ENCODE peak calls at places on chromosome 2, in eight cellular contexts. One of them, this sample, is unnamed.

GRCh38 chr2:1237785-1238184 is 175.5 kb upstream of the TPO start:
- DNase-seq in HCT116: no peak
- DNase-seq in DND-41: no peak
- DNase-seq in neural progenitor cell: no peak
- DNase-seq in fibroblast of lung: no peak
- DNase-seq in colonic mucosa: no peak
- DNase-seq in H1: no peak
- DNase-seq in kidney: no peak
- DNase-seq in this sample: no peak

GRCh38 chr2:100909571-100909970 is 89.6 kb downstream of the NPAS2 start:
- DNase-seq in fibroblast of lung: no peak
- DNase-seq in kidney: no peak
- DNase-seq in colonic mucosa: no peak
- DNase-seq in DND-41: no peak
- DNase-seq in HCT116: no peak
- DNase-seq in H1: no peak
- DNase-seq in neural progenitor cell: peak
- DNase-seq in this sample: no peak

GRCh38 chr2:190947711-190948251 is 66.2 kb downstream of the STAT1 start:
- DNase-seq in neural progenitor cell: no peak
- DNase-seq in fibroblast of lung: peak
- DNase-seq in H1: no peak
- DNase-seq in DND-41: peak
- DNase-seq in kidney: no peak
- DNase-seq in HCT116: peak
- DNase-seq in colonic mucosa: no peak
- DNase-seq in this sample: no peak

GRCh38 chr2:75326645-75327044 is 127.3 kb upstream of the TACR1 start:
- DNase-seq in HCT116: no peak
- DNase-seq in colonic mucosa: no peak
- DNase-seq in kidney: no peak
- DNase-seq in fibroblast of lung: no peak
- DNase-seq in neural progenitor cell: no peak
- DNase-seq in H1: no peak
- DNase-seq in DND-41: no peak
- DNase-seq in this sample: no peak

GRCh38 chr2:128501700-128502099 is 183.0 kb upstream of the HS6ST1 start:
- DNase-seq in colonic mucosa: no peak
- DNase-seq in HCT116: no peak
- DNase-seq in DND-41: no peak
- DNase-seq in neural progenitor cell: no peak
- DNase-seq in fibroblast of lung: no peak
- DNase-seq in kidney: no peak
- DNase-seq in H1: peak
- DNase-seq in this sample: peak

GRCh38 chr2:46813046-46813445 is 102.6 kb downstream of the MCFD2 start:
- DNase-seq in H1: no peak
- DNase-seq in fibroblast of lung: peak
- DNase-seq in HCT116: no peak
- DNase-seq in DND-41: no peak
- DNase-seq in neural progenitor cell: no peak
- DNase-seq in kidney: peak
- DNase-seq in colonic mucosa: peak
- DNase-seq in this sample: peak

GRCh38 chr2:240447331-240447730 is 11.9 kb downstream of the GPC1 start:
- DNase-seq in DND-41: no peak
- DNase-seq in colonic mucosa: no peak
- DNase-seq in fibroblast of lung: no peak
- DNase-seq in kidney: no peak
- DNase-seq in neural progenitor cell: no peak
- DNase-seq in HCT116: no peak
- DNase-seq in H1: no peak
- DNase-seq in this sample: no peak

GRCh38 chr2:48856144-48856543 is 100.6 kb upstream of the LHCGR start:
- DNase-seq in fibroblast of lung: no peak
- DNase-seq in HCT116: no peak
- DNase-seq in neural progenitor cell: no peak
- DNase-seq in DND-41: no peak
- DNase-seq in kidney: no peak
- DNase-seq in colonic mucosa: no peak
- DNase-seq in H1: no peak
- DNase-seq in this sample: no peak

GRCh38 chr2:100938031-100939026 is 63.8 kb upstream of the RPL31 start:
- DNase-seq in kidney: no peak
- DNase-seq in DND-41: peak
- DNase-seq in H1: no peak
- DNase-seq in fibroblast of lung: no peak
- DNase-seq in neural progenitor cell: no peak
- DNase-seq in HCT116: no peak
- DNase-seq in colonic mucosa: no peak
- DNase-seq in this sample: peak

GRCh38 chr2:216286616-216287231 is 85.6 kb downstream of the MARCHF4 start:
- DNase-seq in neural progenitor cell: no peak
- DNase-seq in kidney: no peak
- DNase-seq in colonic mucosa: no peak
- DNase-seq in fibroblast of lung: no peak
- DNase-seq in H1: no peak
- DNase-seq in DND-41: no peak
- DNase-seq in HCT116: no peak
- DNase-seq in this sample: peak

GRCh38 chr2:230358305-230358704 is 31.3 kb downstream of the SP140L start:
- DNase-seq in neural progenitor cell: no peak
- DNase-seq in fibroblast of lung: peak
- DNase-seq in DND-41: no peak
- DNase-seq in H1: no peak
- DNase-seq in colonic mucosa: no peak
- DNase-seq in kidney: no peak
- DNase-seq in HCT116: no peak
- DNase-seq in this sample: no peak

GRCh38 chr2:189791338-189792042 is 7.2 kb downstream of the PMS1 start:
- DNase-seq in HCT116: no peak
- DNase-seq in colonic mucosa: no peak
- DNase-seq in DND-41: peak
- DNase-seq in neural progenitor cell: no peak
- DNase-seq in H1: no peak
- DNase-seq in kidney: no peak
- DNase-seq in fibroblast of lung: no peak
- DNase-seq in this sample: no peak

GRCh38 chr2:134087371-134087921 is 166.4 kb upstream of the MGAT5 start:
- DNase-seq in fibroblast of lung: peak
- DNase-seq in HCT116: no peak
- DNase-seq in kidney: no peak
- DNase-seq in neural progenitor cell: no peak
- DNase-seq in H1: no peak
- DNase-seq in DND-41: no peak
- DNase-seq in colonic mucosa: no peak
- DNase-seq in this sample: no peak

GRCh38 chr2:150806336-150806735 is 318.9 kb upstream of the RND3 start:
- DNase-seq in colonic mucosa: no peak
- DNase-seq in H1: no peak
- DNase-seq in fibroblast of lung: peak
- DNase-seq in kidney: no peak
- DNase-seq in neural progenitor cell: no peak
- DNase-seq in DND-41: no peak
- DNase-seq in HCT116: no peak
- DNase-seq in this sample: no peak

GRCh38 chr2:37635359-37636208 is 35.9 kb downstream of the CDC42EP3 start:
- DNase-seq in HCT116: no peak
- DNase-seq in kidney: no peak
- DNase-seq in DND-41: no peak
- DNase-seq in colonic mucosa: no peak
- DNase-seq in neural progenitor cell: no peak
- DNase-seq in H1: no peak
- DNase-seq in fibroblast of lung: peak
- DNase-seq in this sample: no peak

GRCh38 chr2:173288561-173288960 is 66.1 kb upstream of the CDCA7 start:
- DNase-seq in fibroblast of lung: peak
- DNase-seq in neural progenitor cell: no peak
- DNase-seq in HCT116: no peak
- DNase-seq in kidney: no peak
- DNase-seq in DND-41: no peak
- DNase-seq in colonic mucosa: no peak
- DNase-seq in H1: no peak
- DNase-seq in this sample: no peak

GRCh38 chr2:176582990-176583481 is 313.8 kb downstream of the MTX2 start:
- DNase-seq in colonic mucosa: no peak
- DNase-seq in fibroblast of lung: peak
- DNase-seq in H1: no peak
- DNase-seq in neural progenitor cell: no peak
- DNase-seq in DND-41: no peak
- DNase-seq in HCT116: peak
- DNase-seq in kidney: no peak
- DNase-seq in this sample: no peak

GRCh38 chr2:150526827-150527226 is 39.4 kb upstream of the RND3 start:
- DNase-seq in HCT116: peak
- DNase-seq in neural progenitor cell: no peak
- DNase-seq in kidney: no peak
- DNase-seq in colonic mucosa: no peak
- DNase-seq in H1: no peak
- DNase-seq in DND-41: no peak
- DNase-seq in fibroblast of lung: peak
- DNase-seq in this sample: no peak

DNA sequence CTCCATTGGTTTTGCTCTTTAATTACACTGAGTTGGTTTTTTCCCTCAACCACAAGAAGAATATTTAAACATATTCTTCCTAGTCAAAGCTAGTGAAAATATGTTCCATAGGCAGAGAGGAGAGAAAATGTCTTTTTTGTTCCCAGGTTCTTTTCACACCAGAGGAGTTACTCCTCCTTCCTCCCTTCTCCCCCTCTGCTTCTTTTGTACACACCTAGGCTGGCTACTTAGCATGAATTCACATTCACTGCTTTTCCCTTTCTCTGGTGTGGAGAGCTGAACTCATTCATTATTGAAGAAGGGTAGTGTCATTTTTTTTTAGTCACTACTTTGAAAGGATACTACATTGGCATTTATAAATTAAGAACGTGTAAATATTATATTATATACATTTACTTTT is 56.6 kb upstream of the UGP2 start:
- DNase-seq in kidney: no peak
- DNase-seq in colonic mucosa: no peak
- DNase-seq in neural progenitor cell: peak
- DNase-seq in H1: no peak
- DNase-seq in DND-41: no peak
- DNase-seq in HCT116: no peak
- DNase-seq in fibroblast of lung: no peak
- DNase-seq in this sample: no peak
- H3K9ac ChIP-seq in kidney: no peak
- H3K9ac ChIP-seq in colonic mucosa: no peak
- H3K9ac ChIP-seq in neural progenitor cell: no peak
- H3K9ac ChIP-seq in H1: no peak
- H3K9ac ChIP-seq in DND-41: no peak
- H3K9ac ChIP-seq in HCT116: no peak
- H3K9ac ChIP-seq in fibroblast of lung: no peak
- H3K9ac ChIP-seq in this sample: no peak

DNA sequence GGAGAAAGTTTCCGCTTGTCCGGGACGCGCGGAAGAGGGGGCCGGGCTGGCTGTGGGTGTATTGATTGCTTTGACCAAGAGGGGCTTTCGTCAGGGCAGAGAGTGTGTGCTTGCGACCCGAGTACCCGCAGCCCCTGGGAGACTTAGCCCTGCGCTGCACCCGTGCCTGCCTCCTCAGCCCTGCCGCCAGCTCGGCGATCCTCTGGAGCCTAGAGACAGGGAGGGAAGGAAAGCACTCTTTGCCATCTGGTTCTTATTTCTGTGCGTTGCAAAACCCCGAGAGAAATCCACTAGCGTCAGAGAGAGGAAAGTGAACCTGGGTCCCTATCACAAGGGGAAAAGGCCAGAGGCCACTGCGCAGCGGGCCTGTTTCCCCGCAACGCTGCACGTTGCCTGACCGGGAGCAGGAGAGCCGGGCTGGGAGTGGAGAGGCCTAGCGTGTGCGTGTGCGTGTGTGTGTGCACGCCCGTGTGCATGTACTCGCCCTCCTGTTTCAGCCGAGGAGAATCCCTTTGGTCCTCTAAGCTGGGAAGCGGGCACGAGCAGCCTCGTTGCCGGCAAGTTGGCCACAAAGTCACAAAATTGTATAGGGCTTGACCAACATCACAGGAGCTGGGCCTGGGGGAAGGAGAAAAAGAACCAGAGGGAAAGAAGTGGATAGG is 1.7 kb downstream of the SIX3 start:
- DNase-seq in colonic mucosa: no peak
- DNase-seq in kidney: no peak
- DNase-seq in fibroblast of lung: no peak
- DNase-seq in HCT116: no peak
- DNase-seq in neural progenitor cell: no peak
- DNase-seq in H1: no peak
- DNase-seq in DND-41: no peak
- DNase-seq in this sample: peak
- H3K9ac ChIP-seq in colonic mucosa: no peak
- H3K9ac ChIP-seq in kidney: no peak
- H3K9ac ChIP-seq in fibroblast of lung: no peak
- H3K9ac ChIP-seq in HCT116: no peak
- H3K9ac ChIP-seq in neural progenitor cell: peak
- H3K9ac ChIP-seq in H1: peak
- H3K9ac ChIP-seq in DND-41: no peak
- H3K9ac ChIP-seq in this sample: no peak

GRCh38 chr2:19651466-19651865 is 250.3 kb downstream of the TTC32 start:
- DNase-seq in DND-41: no peak
- DNase-seq in kidney: no peak
- DNase-seq in HCT116: no peak
- DNase-seq in H1: no peak
- DNase-seq in neural progenitor cell: no peak
- DNase-seq in fibroblast of lung: no peak
- DNase-seq in colonic mucosa: no peak
- DNase-seq in this sample: no peak
- H3K9ac ChIP-seq in DND-41: no peak
- H3K9ac ChIP-seq in kidney: no peak
- H3K9ac ChIP-seq in HCT116: no peak
- H3K9ac ChIP-seq in H1: no peak
- H3K9ac ChIP-seq in neural progenitor cell: no peak
- H3K9ac ChIP-seq in fibroblast of lung: no peak
- H3K9ac ChIP-seq in colonic mucosa: no peak
- H3K9ac ChIP-seq in this sample: no peak

GRCh38 chr2:206160807-206161179 is 1.1 kb downstream of the EEF1B2 start:
- DNase-seq in HCT116: no peak
- DNase-seq in neural progenitor cell: no peak
- DNase-seq in H1: no peak
- DNase-seq in DND-41: no peak
- DNase-seq in fibroblast of lung: no peak
- DNase-seq in kidney: no peak
- DNase-seq in colonic mucosa: peak
- DNase-seq in this sample: no peak
- H3K9ac ChIP-seq in HCT116: peak
- H3K9ac ChIP-seq in neural progenitor cell: peak
- H3K9ac ChIP-seq in H1: peak
- H3K9ac ChIP-seq in DND-41: peak
- H3K9ac ChIP-seq in fibroblast of lung: peak
- H3K9ac ChIP-seq in kidney: peak
- H3K9ac ChIP-seq in colonic mucosa: peak
- H3K9ac ChIP-seq in this sample: peak

DNA sequence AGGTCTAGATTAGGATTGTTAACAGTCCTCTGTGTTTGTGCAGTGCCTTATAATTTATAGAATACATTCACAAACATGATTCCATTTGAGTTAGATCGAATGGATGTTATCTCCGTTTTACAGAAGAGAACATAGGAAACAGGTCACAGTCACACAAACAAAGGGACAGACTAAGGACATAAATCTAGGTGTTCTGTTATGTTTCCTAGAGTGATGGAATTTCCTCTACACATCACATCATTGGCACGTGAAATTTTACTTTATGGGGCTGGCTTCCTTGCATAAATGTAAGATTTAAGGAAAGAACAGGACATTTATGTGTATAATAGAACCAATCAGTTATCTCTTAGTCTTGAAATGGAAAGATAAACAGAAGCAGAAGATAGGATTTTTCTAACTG is 6.4 kb downstream of the TRIM54 start:
- DNase-seq in H1: no peak
- DNase-seq in fibroblast of lung: no peak
- DNase-seq in colonic mucosa: no peak
- DNase-seq in HCT116: no peak
- DNase-seq in DND-41: no peak
- DNase-seq in neural progenitor cell: no peak
- DNase-seq in kidney: no peak
- DNase-seq in this sample: no peak
- H3K9ac ChIP-seq in H1: no peak
- H3K9ac ChIP-seq in fibroblast of lung: no peak
- H3K9ac ChIP-seq in colonic mucosa: no peak
- H3K9ac ChIP-seq in HCT116: no peak
- H3K9ac ChIP-seq in DND-41: no peak
- H3K9ac ChIP-seq in neural progenitor cell: no peak
- H3K9ac ChIP-seq in kidney: no peak
- H3K9ac ChIP-seq in this sample: no peak